ENCODE peak calls at places on chromosomes 11 and 22, in seven cellular contexts. J is heart right ventricle, M is SW480, T is GM03348, Y is ACHN, A is osteocyte, H is sciatic nerve. W is an unnamed sample.

GRCh38 chr11:123461164-123461563 is 31.1 kb downstream of the GRAMD1B start:
- DNase-seq in H (no peak), Y (no peak), T (no peak), A (no peak), J (peak), M (no peak), W (no peak)

GRCh38 chr11:10385696-10386095 is 69.4 kb upstream of the AMPD3 start:
- DNase-seq in A (peak), T (no peak), J (no peak), M (no peak), Y (no peak), H (no peak), W (no peak)

GRCh38 chr11:92770981-92771380 is 198.5 kb upstream of the MTNR1B start:
- DNase-seq in A (no peak), T (no peak), J (no peak), H (no peak), M (no peak), Y (no peak), W (no peak)

GRCh38 chr11:17405232-17406005 is 17.0 kb upstream of the KCNJ11 start:
- DNase-seq in H (no peak), T (peak), Y (peak), M (peak), A (no peak), J (peak), W (peak)

GRCh38 chr11:59614277-59615131 is 1.1 kb downstream of the OSBP start:
- DNase-seq in A (no peak), Y (no peak), J (no peak), T (no peak), H (no peak), M (peak), W (no peak)

GRCh38 chr22:45441158-45441557 is 27.7 kb downstream of the RIBC2 start:
- DNase-seq in M (peak), A (no peak), J (peak), Y (peak), T (peak), H (peak), W (peak)

GRCh38 chr11:79423736-79424135 is 17.1 kb downstream of the TENM4 start:
- DNase-seq in Y (no peak), M (no peak), J (no peak), T (no peak), A (no peak), H (no peak), W (no peak)

GRCh38 chr11:69157156-69157821 is 1.6 kb downstream of the SMIM38 start:
- DNase-seq in A (no peak), M (peak), T (peak), H (peak), J (peak), Y (no peak), W (no peak)

GRCh38 chr11:62613275-62613864 is 313 bp downstream of the ROM1 start:
- DNase-seq in Y (no peak), H (no peak), M (no peak), A (no peak), T (no peak), J (no peak), W (no peak)

GRCh38 chr11:36394056-36394455 is 98.0 kb downstream of the PRR5L start:
- DNase-seq in J (no peak), M (no peak), A (no peak), Y (no peak), H (no peak), T (no peak), W (no peak)

GRCh38 chr11:29641201-29641600 is 375.6 kb downstream of the KCNA4 start:
- DNase-seq in M (no peak), J (no peak), A (no peak), T (no peak), H (no peak), Y (no peak), W (no peak)

GRCh38 chr11:1233351-1234053 is 10.6 kb downstream of the MUC5B start:
- DNase-seq in T (no peak), H (peak), Y (no peak), J (peak), M (no peak), A (no peak), W (peak)

W was measured in HT-29.